ENCODE peak calls at places on chromosome 18, in four cellular contexts. L, T, Z and J are unnamed samples.
A peak's percentile ranks its signal among the peaks of the same experiment; 100 is the strongest.

GRCh38 chr18:7840445-7840844 is 273.3 kb downstream of the PTPRM start:
- DNase-seq in T (no peak), L (no peak), Z (no peak), J (no peak)

GRCh38 chr18:8116346-8117007 is 492.8 kb upstream of the RAB12 start:
- DNase-seq in T (no peak), Z (peak; percentile 59), L (no peak), J (no peak)

GRCh38 chr18:79588636-79589481 is 90.7 kb upstream of the CTDP1 start:
- DNase-seq in T (no peak), Z (peak; percentile 81), L (no peak), J (no peak)

GRCh38 chr18:36298113-36298701 is 694 bp downstream of the FHOD3 start:
- DNase-seq in T (no peak), Z (no peak), L (no peak), J (no peak)

GRCh38 chr18:76847926-76848325 is 25.6 kb downstream of the ZNF236 start:
- DNase-seq in L (no peak), Z (no peak), T (no peak), J (no peak)

GRCh38 chr18:57797209-57797651 is 5.9 kb downstream of the ATP8B1 start:
- DNase-seq in Z (no peak), L (no peak), T (no peak), J (no peak)

GRCh38 chr18:41849632-41850031 is 105.4 kb upstream of the PIK3C3 start:
- DNase-seq in T (no peak), L (no peak), Z (no peak), J (no peak)

GRCh38 chr18:8253943-8254342 is 355.3 kb upstream of the RAB12 start:
- DNase-seq in L (no peak), T (no peak), Z (no peak), J (peak; percentile 68)

GRCh38 chr18:23133860-23134779 is 1.2 kb upstream of the CABLES1 start:
- DNase-seq in T (peak; percentile 31), Z (no peak), L (no peak), J (peak; percentile 20)

GRCh38 chr18:31100598-31101147 is 1.5 kb downstream of the DSC2 start:
- DNase-seq in T (no peak), Z (no peak), L (no peak), J (no peak)

GRCh38 chr18:5238371-5238758 is 41.3 kb upstream of the AKAIN1 start:
- DNase-seq in T (peak; percentile 50), Z (peak; percentile 50), L (peak; percentile 54), J (no peak)

GRCh38 chr18:60649107-60649506 is 276.5 kb upstream of the MC4R start:
- DNase-seq in Z (no peak), L (no peak), T (no peak), J (no peak)

GRCh38 chr18:14189858-14190257 is 57.6 kb upstream of the ZNF519 start:
- DNase-seq in Z (peak; percentile 0), L (no peak), T (no peak), J (no peak)

GRCh38 chr18:49762191-49763077 is 50.9 kb downstream of the ACAA2 start:
- DNase-seq in Z (no peak), T (no peak), L (no peak), J (no peak)

GRCh38 chr18:58753976-58754375 is 82.7 kb downstream of the MALT1 start:
- DNase-seq in T (no peak), L (no peak), Z (peak; percentile 21), J (no peak)

GRCh38 chr18:57437782-57438668 is 2.9 kb downstream of the ONECUT2 start:
- DNase-seq in T (no peak), Z (peak; percentile 54), L (peak; percentile 54), J (peak; percentile 63)

GRCh38 chr18:68549257-68549871 is 165.5 kb downstream of the TMX3 start:
- DNase-seq in L (no peak), T (no peak), Z (peak; percentile 88), J (no peak)